ENCODE peak calls at places on chromosomes 1 and 21, in seven cellular contexts. O is stomach, N is breast epithelium, P is sigmoid colon, L is K562, M is esophagus muscularis mucosa, Y is transverse colon. R is an unnamed sample. For H3K4me1, the result is how much of the 10 kb centered on the place peaks cover.

GRCh38 chr1:68010543-68010942 is 39.9 kb downstream of the DIRAS3 start:
- DNase-seq in O (no peak), L (no peak), M (no peak), N (no peak), P (no peak), Y (no peak), R (no peak)

GRCh38 chr1:60874703-60875102 is 207.7 kb upstream of the NFIA start:
- DNase-seq in M (no peak), P (no peak), L (no peak), O (no peak), Y (no peak), N (no peak), R (no peak)

GRCh38 chr1:245245021-245245667 is 90.4 kb downstream of the KIF26B start:
- DNase-seq in Y (peak), L (no peak), O (peak), P (no peak), N (no peak), M (no peak), R (no peak)

GRCh38 chr1:147169840-147170674 is 2.2 kb downstream of the PRKAB2 start:
- DNase-seq in N (no peak), P (no peak), M (no peak), O (no peak), L (no peak), Y (no peak), R (no peak)

GRCh38 chr1:15103906-15104305 is 49.6 kb upstream of the TMEM51 start:
- DNase-seq in Y (no peak), M (no peak), O (no peak), N (no peak), P (no peak), L (no peak), R (no peak)

GRCh38 chr1:228814091-228814610 is 78.9 kb downstream of the RHOU start:
- DNase-seq in L (no peak), M (peak), O (no peak), Y (no peak), P (no peak), N (no peak), R (no peak)

GRCh38 chr1:8004803-8005573 is 21.1 kb downstream of the ERRFI1 start:
- DNase-seq in N (peak), Y (peak), P (peak), M (peak), O (peak), L (peak), R (peak)

GRCh38 chr1:180270767-180271639 is 40.9 kb downstream of the LHX4 start:
- DNase-seq in O (no peak), M (no peak), Y (peak), P (peak), N (no peak), L (peak), R (no peak)

GRCh38 chr1:198934901-198935301 is 296.1 kb downstream of the PTPRC start:
- DNase-seq in O (no peak), L (no peak), Y (no peak), P (no peak), N (no peak), M (no peak), R (no peak)

GRCh38 chr1:22827666-22828065 is 117.0 kb downstream of the EPHB2 start:
- DNase-seq in N (no peak), L (no peak), O (no peak), Y (no peak), M (no peak), P (no peak), R (no peak)

GRCh38 chr1:157286646-157287420 is 148.6 kb upstream of the ETV3 start:
- DNase-seq in L (no peak), M (peak), O (no peak), P (no peak), Y (no peak), N (no peak), R (no peak)

GRCh38 chr21:35199733-35200015 is 150.6 kb upstream of the RUNX1 start:
- DNase-seq in M (no peak), Y (no peak), L (no peak), N (no peak), P (no peak), O (no peak), R (no peak)

GRCh38 chr1:101846820-101847219 is 149.9 kb downstream of the OLFM3 start:
- DNase-seq in Y (no peak), M (no peak), O (peak), P (no peak), L (no peak), N (no peak), R (no peak)

GRCh38 chr1:192805832-192806323 is 3.0 kb upstream of the RGS2 start:
- DNase-seq in M (no peak), N (no peak), P (no peak), Y (no peak), L (peak), O (no peak), R (peak)

GRCh38 chr1:229381234-229381633 is 38.4 kb upstream of the CCSAP start:
- DNase-seq in O (no peak), N (no peak), P (no peak), L (no peak), Y (no peak), M (no peak), R (no peak)

GRCh38 chr1:239657291-239657690 is 270.9 kb downstream of the CHRM3 start:
- DNase-seq in Y (no peak), M (no peak), L (no peak), O (no peak), N (no peak), P (no peak), R (no peak)

GRCh38 chr1:43008425-43009108 is 49.9 kb upstream of the SLC2A1 start:
- DNase-seq in Y (no peak), N (no peak), P (no peak), L (no peak), O (no peak), M (no peak), R (no peak)

DNA sequence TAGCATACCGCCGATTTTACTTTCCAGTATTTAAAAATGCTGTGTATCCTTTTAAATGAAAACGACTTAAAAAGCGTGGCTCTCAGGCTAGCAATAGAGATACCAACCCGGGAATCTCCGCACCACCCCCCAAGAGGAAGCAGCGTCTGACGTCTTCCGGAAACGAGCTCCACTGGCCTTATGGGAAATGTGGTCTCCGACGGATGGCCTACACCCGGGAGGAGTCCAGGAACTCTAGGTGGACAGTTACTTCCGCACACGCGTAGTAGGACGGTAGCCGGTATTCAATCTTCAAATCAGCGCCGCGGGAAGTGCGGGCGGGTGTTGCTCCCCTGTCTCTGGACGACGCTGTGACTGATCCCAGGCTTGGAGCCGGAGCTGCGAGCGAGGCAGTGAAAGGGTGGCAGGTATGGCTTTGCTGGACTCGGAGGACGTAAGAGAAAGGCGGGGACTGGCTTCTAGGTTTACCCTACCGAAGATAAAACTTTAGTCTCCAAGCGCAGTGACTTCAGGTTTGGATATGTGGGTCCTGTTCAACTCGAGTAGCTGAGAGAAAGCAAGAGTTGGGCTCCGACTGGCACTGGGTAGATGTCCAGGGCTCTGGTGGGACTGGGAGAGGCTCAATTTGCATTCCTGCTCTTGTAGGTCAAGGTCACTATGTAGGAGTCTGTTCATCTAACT is at the start of gene ZNF684:
- DNase-seq in O (peak), L (peak), N (peak), M (peak), Y (peak), P (peak), R (peak)
- TF ChIP-seq POLR2A in O (no peak), L (peak), N (no peak), M (no peak), Y (peak), P (peak), R (no peak)

DNA sequence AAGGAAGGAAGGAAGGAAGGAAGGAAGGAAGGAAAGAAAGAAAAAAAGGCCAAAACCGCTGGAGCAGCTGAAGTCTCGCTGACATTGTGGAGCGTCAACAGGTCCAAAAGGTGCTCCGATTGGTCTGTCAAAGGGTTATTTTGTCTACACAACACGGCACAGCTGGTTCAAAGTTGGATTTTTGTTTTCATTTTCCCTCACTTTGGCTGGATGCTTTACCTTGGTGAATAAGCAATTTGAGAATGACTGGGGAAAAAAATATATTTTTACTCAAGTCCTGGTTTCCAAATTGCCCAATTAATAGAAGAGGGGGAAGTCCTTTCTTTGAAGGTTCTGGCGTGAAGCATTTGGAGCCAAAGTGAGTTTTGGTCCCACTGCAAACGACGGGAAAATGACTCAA is 19.3 kb upstream of the PAX7 start:
- DNase-seq in M (no peak), N (no peak), P (no peak), L (no peak), Y (no peak), O (no peak), R (no peak)
- TF ChIP-seq POLR2AphosphoS5 in M (no peak), N (no peak), P (no peak), L (no peak), Y (no peak), O (no peak), R (no peak)

DNA sequence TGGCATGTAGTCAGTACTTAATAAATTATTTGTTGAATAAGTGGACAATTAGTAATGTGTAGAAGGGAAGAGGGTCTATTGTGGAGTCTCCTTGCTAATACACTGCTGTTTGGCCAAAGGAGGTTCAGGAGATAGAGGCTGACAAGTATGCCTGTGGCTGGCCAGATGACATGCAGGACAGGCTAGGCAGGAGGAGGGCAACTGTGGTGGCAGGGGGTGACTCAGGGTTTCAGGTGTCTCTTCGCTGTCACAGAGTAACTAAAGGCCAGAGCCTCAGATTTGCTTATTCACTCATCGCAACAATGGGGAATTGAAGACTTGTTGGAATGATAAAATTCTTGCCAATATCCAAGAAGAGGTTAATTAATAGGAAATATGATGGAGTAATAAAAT is 33.1 kb downstream of the THRAP3 start:
- DNase-seq in M (no peak), P (no peak), N (no peak), O (no peak), Y (no peak), L (no peak), R (no peak)
- H3K4me1 ChIP-seq in M (under half), P (half or more), N (under half), O (under half), Y (under half), L (under half), R (under half)

GRCh38 chr1:77781683-77782082 is 2.2 kb downstream of the MIGA1 start:
- DNase-seq in Y (no peak), O (no peak), M (no peak), P (no peak), L (no peak), N (no peak), R (no peak)

GRCh38 chr1:77783141-77783540 is 3.7 kb downstream of the MIGA1 start:
- DNase-seq in P (no peak), L (no peak), N (no peak), M (no peak), Y (no peak), O (no peak), R (no peak)

GRCh38 chr1:77776007-77776725 is 3.3 kb upstream of the MIGA1 start:
- DNase-seq in P (no peak), Y (no peak), N (no peak), O (no peak), M (no peak), L (no peak), R (no peak)

DNA sequence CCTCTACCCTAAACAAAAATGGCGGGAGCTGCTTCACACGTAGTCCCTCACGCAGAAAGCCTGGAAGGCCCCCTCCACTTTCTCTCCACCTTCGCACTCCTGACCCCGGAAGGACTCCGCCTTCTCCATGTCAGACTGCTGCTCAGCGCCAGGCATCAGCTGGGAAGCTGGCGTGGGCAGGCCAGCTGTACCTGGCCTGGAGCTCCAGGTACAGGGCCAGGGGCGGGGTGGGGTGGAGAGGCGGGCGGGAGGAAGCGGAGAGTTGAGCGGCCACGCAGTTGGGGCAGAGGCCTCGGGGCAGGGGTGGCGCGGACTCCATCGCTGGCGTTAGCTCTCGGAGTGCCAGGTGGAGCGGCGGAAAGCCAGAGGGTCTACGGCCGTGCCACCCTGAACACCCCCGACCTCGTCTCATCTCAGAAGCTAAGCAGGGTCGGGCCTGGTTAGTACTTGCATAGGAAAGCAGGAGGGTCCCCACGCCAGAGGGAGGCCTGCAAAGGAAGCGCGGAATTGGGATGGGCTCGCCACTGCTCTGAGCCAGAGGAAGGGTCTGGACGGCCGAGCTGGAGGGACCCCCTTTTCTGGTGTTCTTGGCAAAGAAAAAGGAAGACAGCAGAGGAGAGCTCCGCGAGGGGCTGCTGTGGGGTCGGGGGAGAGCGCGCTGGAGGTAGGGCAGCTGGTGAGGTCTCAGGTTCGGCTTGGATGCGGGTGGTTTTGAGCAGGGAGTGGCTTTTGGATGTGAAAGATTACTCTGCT is at the start of gene MIGA1:
- DNase-seq in M (peak), L (peak), N (peak), P (peak), Y (peak), O (peak), R (peak)
- TF ChIP-seq POLR2A in M (no peak), L (peak), N (no peak), P (no peak), Y (peak), O (no peak), R (peak)

GRCh38 chr21:17512245-17513213 is at the start of gene CXADR:
- DNase-seq in P (no peak), O (peak), N (peak), M (no peak), L (peak), Y (peak), R (peak)
- TF ChIP-seq POLR2AphosphoS5 in P (no peak), O (peak), N (no peak), M (no peak), L (no peak), Y (peak), R (peak)

DNA sequence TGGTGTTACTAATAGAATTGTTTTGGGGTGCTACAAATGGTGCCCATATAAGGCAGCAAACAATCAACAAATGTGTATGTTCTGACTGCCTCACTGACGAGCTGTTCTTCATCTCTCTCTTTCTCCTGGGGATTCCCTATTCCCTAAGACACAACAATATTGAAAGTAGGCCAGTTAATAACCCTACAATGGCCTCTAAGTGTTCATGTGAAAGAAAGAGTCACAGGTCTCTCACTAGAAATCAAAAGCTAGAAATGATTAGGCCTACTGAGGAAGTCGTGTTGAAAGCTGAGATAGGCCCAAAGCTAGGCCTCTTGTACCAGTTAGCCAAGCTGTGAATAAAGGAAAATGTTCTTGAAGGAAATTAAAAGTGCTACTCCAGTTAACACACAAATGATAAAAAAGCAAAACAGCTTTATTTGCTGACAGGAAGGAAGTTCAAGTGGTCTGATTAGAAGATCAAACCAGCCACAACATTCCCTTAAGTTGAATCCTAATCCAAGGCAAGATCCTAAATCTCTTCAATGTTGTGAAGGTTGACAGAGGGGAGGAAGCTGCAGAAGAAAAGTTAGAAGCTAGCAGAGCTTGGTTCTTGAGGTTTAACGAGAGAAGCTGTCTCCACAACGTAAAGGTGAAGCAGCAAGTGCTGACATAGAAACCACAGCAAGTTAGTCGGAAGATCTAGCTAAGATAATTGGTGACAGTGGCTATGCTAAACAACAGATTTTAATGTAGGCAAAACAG is 26.3 kb downstream of the ATP2B4 start:
- DNase-seq in M (no peak), P (no peak), O (no peak), L (no peak), N (no peak), Y (no peak), R (no peak)
- H3K4me1 ChIP-seq in M (half or more), P (half or more), O (under half), L (under half), N (under half), Y (under half), R (under half)